ENCODE peak calls at places on chromosome 18, in ten cellular contexts. Y is tibial nerve; K is ovary; G is GM13976; O is WTC11; W is tibial artery; J is left lung; T is psoas muscle; R is activated CD8-positive, alpha-beta T cell treated with anti-CD3 and anti-CD28 coated beads for 36 hours; N is A549. Q is an unnamed sample.

GRCh38 chr18:59140287-59140885 is 702 bp downstream of the SEC11C start:
- DNase-seq in K (no peak), N (peak; percentile 5), J (no peak), Y (no peak), O (peak; percentile 22), W (no peak), T (no peak), G (no peak), R (no peak), Q (no peak)

GRCh38 chr18:59516356-59517155 is 157.5 kb upstream of the LMAN1 start:
- DNase-seq in K (peak; percentile 67), W (peak; percentile 76), Y (no peak), T (no peak), G (no peak), N (peak; percentile 60), O (no peak), J (peak; percentile 53), R (no peak), Q (no peak)

GRCh38 chr18:830315-830901 is 18.4 kb upstream of the YES1 start:
- DNase-seq in J (no peak), T (no peak), K (no peak), W (peak; percentile 33), N (no peak), G (no peak), O (no peak), R (peak; percentile 50), Y (no peak), Q (no peak)

GRCh38 chr18:6103758-6104157 is 208.4 kb upstream of the TMEM200C start:
- DNase-seq in N (no peak), Y (no peak), W (no peak), T (no peak), J (no peak), K (no peak), O (no peak), G (no peak), R (no peak), Q (no peak)

GRCh38 chr18:79866889-79867574 is 69.3 kb downstream of the KCNG2 start:
- DNase-seq in O (no peak), Y (peak; percentile 4), G (peak; percentile 22), W (peak; percentile 4), R (no peak), K (no peak), T (no peak), N (peak; percentile 49), J (no peak), Q (no peak)

GRCh38 chr18:24016643-24017042 is 2.1 kb downstream of the TTC39C start:
- DNase-seq in K (no peak), O (no peak), Y (no peak), W (no peak), N (peak; percentile 41), R (no peak), J (no peak), G (no peak), T (no peak), Q (no peak)

GRCh38 chr18:70004698-70005097 is 57.0 kb upstream of the CD226 start:
- DNase-seq in G (no peak), Y (no peak), N (no peak), R (no peak), J (no peak), W (no peak), O (no peak), K (no peak), T (no peak), Q (no peak)

GRCh38 chr18:34493566-34494358 is 216.3 kb upstream of the DTNA start:
- DNase-seq in J (no peak), R (peak; percentile 33), O (peak; percentile 66), K (no peak), G (peak; percentile 59), T (peak; percentile 49), Y (no peak), N (no peak), W (no peak), Q (peak; percentile 55)

GRCh38 chr18:45498270-45498625 is 117.0 kb upstream of the SLC14A2 start:
- DNase-seq in W (no peak), K (no peak), R (no peak), Y (no peak), J (no peak), G (no peak), T (no peak), N (no peak), O (no peak), Q (no peak)

GRCh38 chr18:39311111-39311712 is 1745.6 kb upstream of the CELF4 start:
- DNase-seq in Y (no peak), K (no peak), O (no peak), W (no peak), T (no peak), J (no peak), G (no peak), N (no peak), R (no peak), Q (no peak)

GRCh38 chr18:61639886-61640285 is 252.9 kb downstream of the RNF152 start:
- DNase-seq in K (no peak), T (no peak), N (no peak), Y (no peak), J (no peak), W (no peak), G (no peak), R (no peak), O (no peak), Q (no peak)

GRCh38 chr18:7840445-7840844 is 273.3 kb downstream of the PTPRM start:
- DNase-seq in J (no peak), O (no peak), Y (no peak), G (no peak), K (no peak), T (no peak), R (no peak), N (no peak), W (no peak), Q (no peak)

GRCh38 chr18:36158261-36158867 is 28.7 kb downstream of the ELP2 start:
- DNase-seq in N (no peak), T (no peak), Y (no peak), G (no peak), O (no peak), W (no peak), J (no peak), K (no peak), R (no peak), Q (no peak)

GRCh38 chr18:51879329-51879728 is 460.7 kb upstream of the DCC start:
- DNase-seq in Y (no peak), W (no peak), K (no peak), N (no peak), O (no peak), T (no peak), J (no peak), R (no peak), G (no peak), Q (no peak)

DNA sequence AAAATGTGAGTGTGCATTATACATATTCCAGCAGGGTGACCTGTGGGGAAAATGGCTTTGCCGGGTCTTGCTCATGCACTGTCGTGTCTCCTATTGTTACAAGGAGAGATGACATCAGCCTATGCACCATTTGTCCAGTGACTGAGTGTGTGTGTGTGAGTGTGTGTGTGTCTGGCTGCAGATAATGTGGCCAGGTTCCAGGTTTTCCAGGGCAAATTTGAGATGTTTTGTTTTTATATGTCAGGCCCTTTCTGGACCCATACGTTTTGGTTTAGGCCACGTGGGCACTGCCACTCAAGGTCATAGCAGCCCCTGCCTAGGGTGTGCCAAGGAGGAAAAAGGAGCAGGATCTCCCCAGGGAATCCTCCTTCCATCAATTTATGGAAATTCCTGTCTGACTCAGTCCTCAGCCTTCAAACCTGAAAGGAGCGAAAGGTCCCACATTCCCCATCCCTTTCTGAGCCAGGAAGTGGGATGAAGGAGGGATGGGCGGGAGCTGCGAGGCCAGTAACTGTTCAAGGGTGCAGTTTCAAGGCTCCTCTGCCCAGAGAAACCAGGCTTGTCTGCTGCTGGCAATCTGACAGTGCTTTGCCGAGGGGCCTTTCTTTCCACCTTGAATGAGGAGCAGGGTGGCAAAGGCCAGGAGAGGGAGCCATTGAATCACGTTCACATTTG is 93.0 kb upstream of the SMAD2 start:
- DNase-seq in O (peak; percentile 63), Y (no peak), J (peak; percentile 37), W (no peak), N (peak; percentile 76), G (peak; percentile 44), R (peak; percentile 48), T (peak; percentile 47), K (peak; percentile 65), Q (peak; percentile 49)
- TF ChIP-seq CTCF in O (no peak), Y (no peak), J (no peak), W (peak; percentile 28), N (peak; percentile 62), G (no peak), R (no peak), T (peak; percentile 30), K (peak; percentile 23), Q (peak; percentile 40)

GRCh38 chr18:32469691-32470131 is 971 bp downstream of the GAREM1 start:
- DNase-seq in R (no peak), T (no peak), O (no peak), K (no peak), G (peak; percentile 8), N (no peak), J (no peak), Y (no peak), W (no peak), Q (peak; percentile 28)

GRCh38 chr18:32470136-32470712 is 458 bp downstream of the GAREM1 start:
- DNase-seq in J (no peak), Y (peak; percentile 21), N (peak; percentile 28), O (peak; percentile 48), T (peak; percentile 61), K (peak; percentile 62), W (peak; percentile 32), G (peak; percentile 50), R (peak; percentile 4), Q (peak; percentile 57)

GRCh38 chr18:32468147-32468845 is 2.4 kb downstream of the GAREM1 start:
- DNase-seq in Y (no peak), R (no peak), J (no peak), N (no peak), G (no peak), T (no peak), W (no peak), O (no peak), K (no peak), Q (no peak)

GRCh38 chr18:32470713-32471633 is at the start of gene GAREM1:
- DNase-seq in G (peak; percentile 90), Y (peak; percentile 89), O (peak; percentile 91), J (peak; percentile 95), K (peak; percentile 94), T (peak; percentile 95), N (peak; percentile 92), R (peak; percentile 79), W (peak; percentile 96), Q (peak; percentile 96)

GRCh38 chr18:32469190-32469611 is 1.5 kb downstream of the GAREM1 start:
- DNase-seq in O (no peak), G (peak; percentile 13), N (peak; percentile 42), J (no peak), W (peak; percentile 38), R (peak; percentile 4), K (peak; percentile 23), Y (no peak), T (peak; percentile 24), Q (no peak)
- TF ChIP-seq CTCF in O (no peak), G (no peak), N (no peak), J (peak; percentile 13), W (peak; percentile 52), R (no peak), K (no peak), Y (peak; percentile 29), T (peak; percentile 40), Q (no peak)

GRCh38 chr18:48902023-48902855 is 48.5 kb downstream of the SMAD7 start:
- DNase-seq in K (peak; percentile 98), W (peak; percentile 93), J (peak; percentile 91), G (no peak), R (no peak), N (peak; percentile 84), O (no peak), T (peak; percentile 90), Y (peak; percentile 56), Q (no peak)
- TF ChIP-seq CTCF in K (no peak), W (no peak), J (no peak), G (no peak), R (no peak), N (no peak), O (no peak), T (no peak), Y (no peak), Q (no peak)

GRCh38 chr18:75244336-75244735 is 33.7 kb downstream of the TSHZ1 start:
- DNase-seq in W (no peak), Y (no peak), O (peak; percentile 64), K (no peak), N (peak; percentile 9), G (no peak), T (no peak), J (no peak), R (peak; percentile 41), Q (no peak)
- TF ChIP-seq CTCF in W (peak; percentile 10), Y (no peak), O (no peak), K (no peak), N (no peak), G (no peak), T (peak; percentile 25), J (no peak), R (peak; percentile 21), Q (peak; percentile 37)